ENCODE peak calls at places on chromosome 12, in ten cellular contexts. U is cardiac muscle cell; Z is activated naive CD8-positive, alpha-beta T cell treated with anti-CD3 and anti-CD28 coated beads, Interleukin-2, amount 50 U/mL, for 24 hours; I is cardiac fibroblast; T is effector CD8-positive, alpha-beta T cell; D is HTR-8/SVneo; L is hippocampal formation; M is DMS53; A is NCI-H345; R is NCI-H1105. S is an unnamed sample.

GRCh38 chr12:62292761-62293446 is 32.7 kb downstream of the USP15 start:
- DNase-seq in U (no peak), Z (no peak), I (peak; percentile 42), T (no peak), D (no peak), L (no peak), M (no peak), A (no peak), R (no peak), S (no peak)

GRCh38 chr12:57604454-57605307 is at the start of gene DTX3:
- DNase-seq in U (peak; percentile 37), Z (peak; percentile 39), I (peak; percentile 10), T (peak; percentile 21), D (peak; percentile 50), L (peak; percentile 52), M (peak; percentile 69), A (peak; percentile 69), R (peak; percentile 43), S (peak; percentile 72)

GRCh38 chr12:132316497-132317232 is 12.7 kb downstream of the GALNT9 start:
- DNase-seq in U (no peak), Z (no peak), I (no peak), T (no peak), D (no peak), L (no peak), M (no peak), A (no peak), R (no peak), S (no peak)

GRCh38 chr12:28870839-28871440 is 278.1 kb upstream of the FAR2 start:
- DNase-seq in U (no peak), Z (no peak), I (peak; percentile 54), T (no peak), D (no peak), L (no peak), M (peak; percentile 30), A (no peak), R (no peak), S (no peak)

GRCh38 chr12:24049771-24050170 is 100.3 kb upstream of the SOX5 start:
- DNase-seq in U (no peak), Z (no peak), I (no peak), T (no peak), D (no peak), L (no peak), M (no peak), A (no peak), R (no peak), S (no peak)

GRCh38 chr12:109448707-109449390 is 28.3 kb downstream of the KCTD10 start:
- DNase-seq in U (no peak), Z (no peak), I (peak; percentile 20), T (no peak), D (no peak), L (no peak), M (no peak), A (no peak), R (no peak), S (no peak)

GRCh38 chr12:119808441-119808840 is 68.7 kb downstream of the CIT start:
- DNase-seq in U (no peak), Z (no peak), I (peak; percentile 53), T (no peak), D (no peak), L (no peak), M (no peak), A (no peak), R (no peak), S (no peak)

GRCh38 chr12:124686001-124686884 is 118.8 kb upstream of the NCOR2 start:
- DNase-seq in U (no peak), Z (no peak), I (peak; percentile 71), T (no peak), D (no peak), L (no peak), M (no peak), A (no peak), R (no peak), S (peak; percentile 64)

GRCh38 chr12:121799842-121800693 is 3.7 kb upstream of the SETD1B start:
- DNase-seq in U (peak; percentile 79), Z (peak; percentile 88), I (peak; percentile 90), T (peak; percentile 48), D (peak; percentile 73), L (no peak), M (peak; percentile 95), A (peak; percentile 85), R (peak; percentile 78), S (peak; percentile 94)

GRCh38 chr12:120833849-120834248 is 70.3 kb downstream of the SPPL3 start:
- DNase-seq in U (peak; percentile 43), Z (no peak), I (peak; percentile 37), T (no peak), D (no peak), L (no peak), M (no peak), A (no peak), R (no peak), S (no peak)

GRCh38 chr12:49872781-49873181 is 29.9 kb upstream of the BCDIN3D start:
- DNase-seq in U (no peak), Z (no peak), I (peak; percentile 22), T (no peak), D (no peak), L (no peak), M (no peak), A (no peak), R (no peak), S (no peak)

GRCh38 chr12:79020106-79020505 is 155.5 kb downstream of the SYT1 start:
- DNase-seq in U (no peak), Z (no peak), I (peak; percentile 35), T (no peak), D (no peak), L (no peak), M (no peak), A (no peak), R (no peak), S (no peak)

GRCh38 chr12:108516511-108517275 is 1.6 kb downstream of the FICD start:
- DNase-seq in U (no peak), Z (no peak), I (peak; percentile 24), T (no peak), D (no peak), L (no peak), M (peak; percentile 42), A (no peak), R (no peak), S (no peak)

GRCh38 chr12:92968201-92968813 is 39.2 kb upstream of the EEA1 start:
- DNase-seq in U (no peak), Z (no peak), I (peak; percentile 48), T (no peak), D (no peak), L (no peak), M (peak; percentile 35), A (no peak), R (no peak), S (no peak)

GRCh38 chr12:123109319-123109772 is 41.5 kb downstream of the PITPNM2 start:
- DNase-seq in U (no peak), Z (no peak), I (no peak), T (no peak), D (no peak), L (no peak), M (no peak), A (no peak), R (no peak), S (no peak)